ENCODE peak calls at places on chromosomes 6 and 20, in six cellular contexts. H is fibroblast of lung, K is T-helper 17 cell, W is putamen, V is head of caudate nucleus, P is Caco-2. X is an unnamed sample.
A peak's percentile ranks its signal among the peaks of the same experiment; 100 is the strongest.

GRCh38 chr6:12280458-12280857 is 9.7 kb upstream of the EDN1 start:
- DNase-seq in K (no peak), W (no peak), P (no peak), H (peak; percentile 72), V (no peak), X (peak; percentile 25)

GRCh38 chr20:13349240-13349604 is 128.1 kb downstream of the ISM1 start:
- DNase-seq in W (no peak), K (no peak), H (no peak), V (no peak), P (no peak), X (peak; percentile 27)

GRCh38 chr6:48036316-48036715 is 74.7 kb downstream of the PTCHD4 start:
- DNase-seq in V (no peak), H (peak; percentile 92), W (no peak), P (no peak), K (no peak), X (no peak)

GRCh38 chr6:108561742-108562502 is 1.2 kb downstream of the FOXO3 start:
- DNase-seq in H (peak; percentile 25), P (no peak), V (peak; percentile 16), K (no peak), W (no peak), X (no peak)

GRCh38 chr20:1330075-1330830 is 1.3 kb upstream of the SDCBP2 start:
- DNase-seq in W (peak; percentile 30), V (peak; percentile 30), K (peak; percentile 21), H (no peak), P (peak; percentile 17), X (no peak)

GRCh38 chr20:42957014-42957694 is 232.6 kb downstream of the PTPRT start:
- DNase-seq in W (no peak), H (no peak), K (no peak), P (no peak), V (no peak), X (no peak)

GRCh38 chr6:6721606-6722005 is 133.1 kb downstream of the LY86 start:
- DNase-seq in W (no peak), V (no peak), H (no peak), K (no peak), P (no peak), X (no peak)

GRCh38 chr6:135117413-135117968 is 62.9 kb upstream of the HBS1L start:
- DNase-seq in P (no peak), H (no peak), W (no peak), K (no peak), V (no peak), X (no peak)

GRCh38 chr6:2861071-2861821 is 19.6 kb upstream of the SERPINB1 start:
- DNase-seq in K (no peak), H (no peak), W (no peak), P (no peak), V (no peak), X (no peak)

GRCh38 chr20:49381558-49382493 is 100.6 kb downstream of the KCNB1 start:
- DNase-seq in V (peak; percentile 78), H (peak; percentile 63), K (no peak), W (peak; percentile 63), P (no peak), X (peak; percentile 40)

GRCh38 chr6:127585123-127585522 is 8.1 kb downstream of the C6orf58 start:
- DNase-seq in K (no peak), H (no peak), V (no peak), W (no peak), P (no peak), X (no peak)

GRCh38 chr6:14681699-14682487 is 564.0 kb upstream of the JARID2 start:
- DNase-seq in H (peak; percentile 79), K (no peak), V (no peak), W (no peak), P (no peak), X (no peak)

GRCh38 chr6:67345946-67346345 is 1289.1 kb upstream of the ADGRB3 start:
- DNase-seq in H (peak; percentile 27), V (no peak), W (no peak), P (no peak), K (no peak), X (no peak)

GRCh38 chr6:45959534-45960195 is 56.0 kb downstream of the CLIC5 start:
- DNase-seq in P (no peak), K (no peak), H (peak; percentile 66), W (no peak), V (no peak), X (no peak)

GRCh38 chr6:112298021-112298745 is 43.8 kb upstream of the LAMA4 start:
- DNase-seq in K (no peak), P (no peak), H (peak; percentile 92), V (peak; percentile 16), W (no peak), X (peak; percentile 72)

GRCh38 chr6:85436408-85436807 is 13.5 kb upstream of the NT5E start:
- DNase-seq in K (no peak), W (no peak), P (no peak), H (peak; percentile 68), V (no peak), X (no peak)

GRCh38 chr20:46343358-46344357 is 35.4 kb upstream of the CDH22 start:
- DNase-seq in P (no peak), W (no peak), K (no peak), V (no peak), H (no peak), X (no peak)

GRCh38 chr6:167244064-167244949 is 46.8 kb upstream of the UNC93A start:
- DNase-seq in W (no peak), V (peak; percentile 13), H (no peak), K (no peak), P (no peak), X (no peak)

GRCh38 chr6:107264357-107264831 is 149.1 kb upstream of the BEND3 start:
- DNase-seq in H (peak; percentile 78), P (peak; percentile 37), V (no peak), K (no peak), W (no peak), X (peak; percentile 33)

GRCh38 chr6:149896491-149896890 is 1.4 kb downstream of the RAET1E start:
- DNase-seq in V (no peak), W (no peak), K (no peak), P (no peak), H (peak; percentile 44), X (no peak)

GRCh38 chr6:111154981-111155380 is 67.7 kb downstream of the SLC16A10 start:
- DNase-seq in H (no peak), P (no peak), W (no peak), K (no peak), V (no peak), X (no peak)

GRCh38 chr6:3722211-3722621 is 29.3 kb downstream of the PXDC1 start:
- DNase-seq in H (peak; percentile 40), K (no peak), W (no peak), V (no peak), P (peak; percentile 1), X (peak; percentile 74)

GRCh38 chr6:168088161-168089106 is 9.4 kb upstream of the FRMD1 start:
- DNase-seq in K (no peak), W (no peak), H (peak; percentile 59), P (peak; percentile 93), V (peak; percentile 44), X (peak; percentile 85)

GRCh38 chr6:33839399-33840063 is 35.7 kb upstream of the MLN start:
- DNase-seq in V (no peak), W (no peak), P (no peak), H (no peak), K (no peak), X (no peak)

GRCh38 chr6:109406196-109406595 is 23.9 kb upstream of the CD164 start:
- DNase-seq in P (no peak), H (peak; percentile 16), W (no peak), V (no peak), K (no peak), X (no peak)

GRCh38 chr6:3915076-3915791 is 66.1 kb downstream of the FAM50B start:
- DNase-seq in P (no peak), H (no peak), V (no peak), K (no peak), W (no peak), X (no peak)

GRCh38 chr20:46558511-46558959 is 8.1 kb upstream of the OCSTAMP start:
- DNase-seq in K (no peak), H (peak; percentile 83), W (no peak), V (no peak), P (no peak), X (peak; percentile 75)